ENCODE peak calls at places on chromosome 9, in ten cellular contexts. C, W, M, U, Z, K, D, P, O and I are unnamed samples.

GRCh38 chr9:7240569-7241311 is 483.0 kb downstream of the KDM4C start:
- DNase-seq in K (no peak), U (no peak), C (no peak), W (no peak), M (no peak), P (no peak), Z (no peak), O (no peak), D (no peak), I (no peak)

GRCh38 chr9:86246752-86247161 is 12.7 kb downstream of the C9orf153 start:
- DNase-seq in O (peak; percentile 7), W (no peak), C (no peak), K (peak; percentile 15), U (no peak), D (no peak), P (no peak), Z (no peak), M (no peak), I (no peak)

GRCh38 chr9:88988796-88989641 is 2.2 kb upstream of the S1PR3 start:
- DNase-seq in M (no peak), D (no peak), W (no peak), Z (no peak), K (no peak), C (no peak), O (peak; percentile 72), U (no peak), P (no peak), I (no peak)

GRCh38 chr9:127149010-127149409 is 26.6 kb upstream of the ANGPTL2 start:
- DNase-seq in M (peak; percentile 77), U (no peak), O (no peak), Z (no peak), W (peak; percentile 56), P (no peak), D (no peak), C (no peak), K (no peak), I (no peak)

GRCh38 chr9:27536168-27536567 is 6.6 kb upstream of the MOB3B start:
- DNase-seq in K (no peak), O (no peak), Z (no peak), C (no peak), M (no peak), P (no peak), W (no peak), U (no peak), D (no peak), I (no peak)

GRCh38 chr9:114007991-114008666 is 70.0 kb downstream of the AMBP start:
- DNase-seq in D (peak; percentile 17), C (no peak), P (peak; percentile 19), U (no peak), M (peak; percentile 78), W (peak; percentile 46), K (no peak), Z (no peak), O (no peak), I (peak; percentile 59)

GRCh38 chr9:94870793-94871558 is 144.5 kb downstream of the AOPEP start:
- DNase-seq in W (no peak), K (no peak), M (no peak), P (no peak), Z (no peak), U (no peak), D (no peak), O (no peak), C (no peak), I (no peak)

GRCh38 chr9:125854553-125855275 is 107.5 kb downstream of the PBX3 start:
- DNase-seq in U (no peak), O (no peak), D (no peak), P (no peak), C (no peak), M (no peak), W (no peak), Z (no peak), K (no peak), I (no peak)

GRCh38 chr9:132637801-132638200 is 32.0 kb downstream of the DDX31 start:
- DNase-seq in O (no peak), K (no peak), U (no peak), M (no peak), P (no peak), Z (no peak), W (no peak), D (no peak), C (no peak), I (no peak)

GRCh38 chr9:26361010-26361409 is 531.6 kb downstream of the CAAP1 start:
- DNase-seq in Z (no peak), C (no peak), O (no peak), W (no peak), D (no peak), P (no peak), K (no peak), M (no peak), U (no peak), I (no peak)

GRCh38 chr9:76658510-76659231 is 105.6 kb upstream of the PCA3 start:
- DNase-seq in D (no peak), O (peak; percentile 71), M (no peak), C (peak; percentile 26), K (no peak), W (no peak), Z (no peak), U (no peak), P (no peak), I (no peak)

GRCh38 chr9:69253057-69253456 is 72.0 kb upstream of the ENTREP1 start:
- DNase-seq in W (no peak), C (no peak), P (no peak), O (no peak), K (no peak), M (no peak), U (no peak), Z (no peak), D (no peak), I (no peak)

GRCh38 chr9:108599571-108599970 is 256.2 kb downstream of the ACTL7B start:
- DNase-seq in O (no peak), W (no peak), K (no peak), P (no peak), D (no peak), M (no peak), U (no peak), Z (no peak), C (no peak), I (no peak)

GRCh38 chr9:12922209-12922914 is 147.5 kb downstream of the LURAP1L start:
- DNase-seq in K (no peak), M (no peak), O (no peak), P (no peak), W (no peak), Z (no peak), C (no peak), U (no peak), D (no peak), I (no peak)

GRCh38 chr9:12921621-12922020 is 146.8 kb downstream of the LURAP1L start:
- DNase-seq in P (no peak), C (no peak), Z (no peak), D (no peak), M (no peak), W (no peak), U (no peak), O (no peak), K (no peak), I (no peak)

GRCh38 chr9:12923472-12924009 is 148.7 kb downstream of the LURAP1L start:
- DNase-seq in D (no peak), Z (no peak), W (no peak), U (no peak), C (no peak), K (no peak), P (peak; percentile 45), M (no peak), O (no peak), I (no peak)
- TF ChIP-seq POLR2AphosphoS5 in D (peak; percentile 52), Z (no peak), W (peak; percentile 52), U (no peak), C (no peak), K (no peak), P (no peak), M (no peak), O (no peak), I (no peak)

DNA sequence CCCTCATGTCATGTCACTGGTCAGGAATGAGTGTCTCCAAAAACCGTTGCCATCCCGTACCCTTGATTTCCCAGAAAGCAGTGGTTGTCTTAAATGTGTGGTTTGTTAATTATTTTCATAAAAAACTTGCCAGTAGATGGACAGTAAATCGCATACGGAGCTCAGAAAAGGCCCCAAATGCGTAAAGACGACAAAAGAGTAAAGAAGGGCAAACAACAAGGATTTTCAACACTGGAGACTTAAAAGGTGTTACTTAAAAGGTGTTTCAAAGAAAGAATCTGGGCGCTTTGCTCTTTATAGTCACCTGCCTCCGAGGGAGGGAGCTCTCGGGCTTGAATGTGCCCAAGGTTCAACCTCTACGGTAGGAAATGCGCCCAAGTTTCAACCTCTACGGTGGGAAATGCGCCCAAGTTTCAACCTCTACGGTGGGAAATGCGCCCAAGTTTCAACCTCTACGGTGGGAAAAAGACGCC is 727 bp downstream of the KIF27 start:
- DNase-seq in O (no peak), W (peak; percentile 74), Z (peak; percentile 27), M (no peak), K (peak; percentile 28), P (peak; percentile 76), C (no peak), D (peak; percentile 62), U (peak; percentile 11), I (no peak)
- TF ChIP-seq POLR2AphosphoS5 in O (no peak), W (no peak), Z (no peak), M (no peak), K (no peak), P (no peak), C (no peak), D (no peak), U (no peak), I (no peak)

GRCh38 chr9:34690983-34691382 is at the start of gene CCL19:
- DNase-seq in P (no peak), C (no peak), U (no peak), Z (no peak), K (no peak), D (no peak), O (no peak), M (no peak), W (peak; percentile 46), I (no peak)
- TF ChIP-seq POLR2AphosphoS5 in P (no peak), C (no peak), U (no peak), Z (no peak), K (no peak), D (no peak), O (no peak), M (no peak), W (no peak), I (no peak)

DNA sequence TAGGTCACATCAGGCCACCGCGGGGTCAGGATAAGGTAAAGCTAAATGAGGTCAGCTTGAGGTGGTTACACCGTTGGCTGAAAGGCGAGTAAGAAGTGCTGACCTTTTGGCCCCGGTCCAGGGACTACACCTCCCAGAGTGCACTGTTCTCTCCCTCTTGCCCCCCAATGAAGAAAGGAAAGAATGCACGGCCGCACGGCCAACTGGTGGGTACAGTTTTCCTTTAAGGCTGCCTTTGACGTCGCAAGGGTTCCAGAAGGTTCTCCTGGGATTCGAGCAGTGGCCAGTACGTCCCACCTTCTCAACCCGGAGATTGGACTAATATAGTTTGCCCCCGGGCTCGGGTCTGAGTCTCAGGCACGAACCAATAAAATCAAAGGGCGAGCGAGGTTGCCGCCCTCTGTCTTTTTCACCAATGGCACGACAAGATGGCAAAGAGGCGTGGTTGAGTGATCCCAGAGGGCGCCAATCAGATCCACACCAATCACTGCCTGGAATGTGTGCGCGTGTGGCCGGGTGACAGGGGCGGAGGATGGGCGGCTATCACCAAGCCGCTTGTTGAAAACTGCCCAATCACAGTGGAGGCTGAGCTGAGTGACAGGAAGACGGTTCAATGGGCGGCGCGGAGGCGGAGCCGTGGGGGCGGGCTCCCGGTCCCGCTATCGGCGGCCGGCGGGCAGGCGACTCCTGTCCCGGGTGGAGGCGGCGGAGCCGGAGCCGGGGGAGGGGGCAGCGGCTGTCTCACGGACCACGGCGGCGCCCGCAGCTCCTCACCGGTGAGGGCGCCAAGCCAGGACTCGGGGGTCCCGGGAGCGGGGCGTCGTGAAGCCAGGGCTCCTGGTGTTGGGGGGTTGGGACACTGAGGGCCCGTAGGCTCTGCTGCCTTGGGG is at the start of gene DNAJB5:
- DNase-seq in M (peak; percentile 100), P (peak; percentile 99), O (peak; percentile 96), W (peak; percentile 100), K (peak; percentile 89), D (peak; percentile 99), U (peak; percentile 96), C (peak; percentile 99), Z (peak; percentile 96), I (peak; percentile 97)
- TF ChIP-seq POLR2AphosphoS5 in M (peak; percentile 92), P (peak; percentile 49), O (no peak), W (peak; percentile 90), K (peak; percentile 21), D (peak; percentile 75), U (no peak), C (peak; percentile 23), Z (no peak), I (peak; percentile 88)